ENCODE peak calls at places on chromosomes 5 and 9, in six cellular contexts. X is brain microvascular endothelial cell, F is fibroblast of lung, H is amniotic stem cell, G is Right ventricle myocardium superior, R is ACHN. Y is an unnamed sample.

GRCh38 chr5:170159101-170159698 is 53.5 kb downstream of the FOXI1 start:
- DNase-seq in X (peak), F (no peak), H (peak), G (no peak), R (peak), Y (no peak)

GRCh38 chr9:1201262-1201661 is 151.1 kb downstream of the DMRT2 start:
- DNase-seq in X (no peak), F (no peak), H (no peak), G (no peak), R (no peak), Y (no peak)

GRCh38 chr9:110933350-110934001 is 104.8 kb downstream of the LPAR1 start:
- DNase-seq in X (no peak), F (no peak), H (no peak), G (no peak), R (no peak), Y (no peak)

GRCh38 chr5:6319116-6319515 is 59.2 kb downstream of the MED10 start:
- DNase-seq in X (no peak), F (no peak), H (no peak), G (no peak), R (no peak), Y (no peak)

GRCh38 chr5:169071-169727 is 22.1 kb upstream of the LRRC14B start:
- DNase-seq in X (peak), F (peak), H (peak), G (peak), R (no peak), Y (no peak)

GRCh38 chr5:143014017-143014651 is 244.0 kb downstream of the ARHGAP26 start:
- DNase-seq in X (no peak), F (no peak), H (no peak), G (peak), R (peak), Y (no peak)

GRCh38 chr9:128321879-128322341 is 337 bp downstream of the TRUB2 start:
- DNase-seq in X (no peak), F (no peak), H (no peak), G (no peak), R (no peak), Y (no peak)

GRCh38 chr9:37061763-37062162 is 27.7 kb upstream of the PAX5 start:
- DNase-seq in X (peak), F (peak), H (no peak), G (no peak), R (no peak), Y (no peak)

GRCh38 chr9:113537227-113537810 is 73.8 kb downstream of the RGS3 start:
- DNase-seq in X (no peak), F (no peak), H (no peak), G (no peak), R (no peak), Y (no peak)

GRCh38 chr5:151408633-151409243 is 38.7 kb upstream of the SLC36A1 start:
- DNase-seq in X (no peak), F (no peak), H (no peak), G (no peak), R (no peak), Y (no peak)

GRCh38 chr5:122424211-122424610 is 112.2 kb downstream of the SNCAIP start:
- DNase-seq in X (no peak), F (no peak), H (no peak), G (no peak), R (no peak), Y (no peak)

GRCh38 chr5:39998518-39998917 is 573.7 kb upstream of the DAB2 start:
- DNase-seq in X (no peak), F (peak), H (no peak), G (no peak), R (no peak), Y (no peak)

GRCh38 chr5:132840896-132841818 is 10.7 kb upstream of the SHROOM1 start:
- DNase-seq in X (no peak), F (peak), H (no peak), G (no peak), R (no peak), Y (no peak)

GRCh38 chr5:54673523-54674225 is 156.1 kb downstream of the SNX18 start:
- DNase-seq in X (peak), F (no peak), H (no peak), G (peak), R (no peak), Y (no peak)

GRCh38 chr9:91034976-91035824 is 233.6 kb downstream of the SYK start:
- DNase-seq in X (no peak), F (no peak), H (no peak), G (no peak), R (no peak), Y (no peak)

GRCh38 chr5:14930486-14930885 is 58.9 kb upstream of the ANKH start:
- DNase-seq in X (peak), F (no peak), H (no peak), G (no peak), R (no peak), Y (no peak)

GRCh38 chr5:125346316-125346715 is 599.9 kb upstream of the ZNF608 start:
- DNase-seq in X (no peak), F (no peak), H (no peak), G (no peak), R (no peak), Y (no peak)

GRCh38 chr5:4531756-4532704 is 608.1 kb upstream of the ADAMTS16 start:
- DNase-seq in X (no peak), F (no peak), H (no peak), G (no peak), R (no peak), Y (no peak)

GRCh38 chr9:86281577-86282076 is 711 bp downstream of the ISCA1 start:
- DNase-seq in X (no peak), F (peak), H (no peak), G (no peak), R (peak), Y (no peak)

GRCh38 chr9:117234178-117234577 is 180.7 kb downstream of the ASTN2 start:
- DNase-seq in X (no peak), F (no peak), H (no peak), G (no peak), R (no peak), Y (no peak)

GRCh38 chr5:135709998-135710670 is 124.3 kb upstream of the SLC25A48 start:
- DNase-seq in X (no peak), F (no peak), H (no peak), G (no peak), R (no peak), Y (no peak)

GRCh38 chr5:64229163-64229774 is 63.6 kb downstream of the RNF180 start:
- DNase-seq in X (peak), F (peak), H (peak), G (no peak), R (peak), Y (peak)

GRCh38 chr9:73683862-73684591 is 532.4 kb downstream of the ANXA1 start:
- DNase-seq in X (peak), F (peak), H (peak), G (no peak), R (peak), Y (peak)

GRCh38 chr5:132019857-132020555 is 8.5 kb upstream of the ACSL6 start:
- DNase-seq in X (no peak), F (no peak), H (no peak), G (no peak), R (no peak), Y (no peak)

GRCh38 chr9:135219676-135220600 is 132.5 kb downstream of the OLFM1 start:
- DNase-seq in X (no peak), F (no peak), H (no peak), G (no peak), R (no peak), Y (no peak)

GRCh38 chr5:149133795-149134777 is 7.2 kb upstream of the ABLIM3 start:
- DNase-seq in X (peak), F (peak), H (peak), G (peak), R (peak), Y (peak)

GRCh38 chr5:177457239-177458121 is 10.9 kb downstream of the PRR7 start:
- DNase-seq in X (peak), F (peak), H (peak), G (peak), R (peak), Y (peak)

GRCh38 chr5:122919969-122920368 is 74.6 kb downstream of the SNX24 start:
- DNase-seq in X (no peak), F (no peak), H (no peak), G (no peak), R (no peak), Y (no peak)

GRCh38 chr5:134582941-134583340 is 49.7 kb downstream of the SAR1B start:
- DNase-seq in X (no peak), F (no peak), H (no peak), G (no peak), R (no peak), Y (no peak)

GRCh38 chr9:21611896-21612295 is 129.8 kb upstream of the IFNE start:
- DNase-seq in X (no peak), F (no peak), H (no peak), G (no peak), R (no peak), Y (no peak)

GRCh38 chr9:73079326-73079725 is 72.3 kb upstream of the ANXA1 start:
- DNase-seq in X (no peak), F (no peak), H (no peak), G (no peak), R (no peak), Y (no peak)

GRCh38 chr5:59069438-59070079 is 486.7 kb downstream of the RAB3C start:
- DNase-seq in X (peak), F (peak), H (no peak), G (no peak), R (peak), Y (peak)

GRCh38 chr5:59049070-59049469 is 466.2 kb downstream of the RAB3C start:
- DNase-seq in X (no peak), F (no peak), H (no peak), G (no peak), R (no peak), Y (no peak)